ENCODE peak calls at places on chromosomes 11 and 22, in six cellular contexts. M is mammary epithelial cell, C is PC-9, S is IMR-90, T is Karpas-422, J is A549. A is an unnamed sample.

GRCh38 chr11:132620423-132620822 is 911.9 kb downstream of the OPCML start:
- DNase-seq in M (no peak), C (no peak), S (no peak), T (no peak), J (no peak), A (no peak)

GRCh38 chr22:45512363-45512762 is 9.7 kb downstream of the FBLN1 start:
- DNase-seq in M (no peak), C (no peak), S (no peak), T (no peak), J (no peak), A (no peak)

GRCh38 chr11:64327993-64328392 is 10.1 kb downstream of the PRDX5 start:
- DNase-seq in M (no peak), C (no peak), S (no peak), T (no peak), J (no peak), A (no peak)

GRCh38 chr22:37229012-37229804 is 14.9 kb downstream of the RAC2 start:
- DNase-seq in M (peak; percentile 67), C (peak; percentile 66), S (peak; percentile 87), T (no peak), J (peak; percentile 41), A (no peak)

GRCh38 chr11:65849366-65849765 is 8.6 kb downstream of the CFL1 start:
- DNase-seq in M (no peak), C (peak; percentile 31), S (no peak), T (no peak), J (no peak), A (peak; percentile 40)

GRCh38 chr11:84899740-84900139 is 727.4 kb downstream of the DLG2 start:
- DNase-seq in M (no peak), C (no peak), S (peak; percentile 5), T (no peak), J (peak; percentile 43), A (peak; percentile 87)

GRCh38 chr11:17611503-17612220 is 64.6 kb downstream of the OTOG start:
- DNase-seq in M (no peak), C (no peak), S (no peak), T (no peak), J (no peak), A (no peak)

GRCh38 chr22:45397806-45398205 is 15.6 kb downstream of the SMC1B start:
- DNase-seq in M (no peak), C (no peak), S (no peak), T (peak; percentile 56), J (peak; percentile 18), A (no peak)

GRCh38 chr22:44746836-44747519 is 5.4 kb upstream of the ARHGAP8 start:
- DNase-seq in M (no peak), C (no peak), S (peak; percentile 69), T (no peak), J (no peak), A (peak; percentile 53)

GRCh38 chr22:24521791-24522245 is 26.7 kb downstream of the UPB1 start:
- DNase-seq in M (peak; percentile 77), C (peak; percentile 58), S (peak; percentile 60), T (peak; percentile 90), J (peak; percentile 71), A (peak; percentile 91)

GRCh38 chr22:24526191-24526590 is 28.7 kb downstream of the GUCD1 start:
- DNase-seq in M (no peak), C (no peak), S (peak; percentile 17), T (no peak), J (no peak), A (no peak)

GRCh38 chr22:24525416-24526037 is 29.4 kb downstream of the GUCD1 start:
- DNase-seq in M (peak; percentile 44), C (peak; percentile 66), S (peak; percentile 65), T (peak; percentile 95), J (peak; percentile 73), A (peak; percentile 92)

GRCh38 chr22:24518774-24519485 is 23.8 kb downstream of the UPB1 start:
- DNase-seq in M (no peak), C (no peak), S (no peak), T (no peak), J (no peak), A (no peak)

GRCh38 chr22:24523873-24524272 is 28.7 kb downstream of the UPB1 start:
- DNase-seq in M (no peak), C (no peak), S (peak; percentile 59), T (no peak), J (no peak), A (no peak)
- H3K4me2 ChIP-seq in M (no peak overlapping the region), C (no peak overlapping the region), S (no peak overlapping the region), T (no peak overlapping the region), J (no peak overlapping the region), A (no peak overlapping the region)

GRCh38 chr22:40397436-40397835 is 27.0 kb downstream of the SGSM3 start:
- DNase-seq in M (no peak), C (no peak), S (peak; percentile 54), T (no peak), J (no peak), A (peak; percentile 48)
- H3K4me2 ChIP-seq in M (no peak overlapping the region), C (peak overlapping the region; percentile 81), S (no peak overlapping the region), T (no peak overlapping the region), J (no peak overlapping the region), A (no peak overlapping the region)

GRCh38 chr11:57764972-57765371 is 3.4 kb downstream of the CTNND1 start:
- DNase-seq in M (no peak), C (no peak), S (no peak), T (no peak), J (no peak), A (no peak)
- H3K4me2 ChIP-seq in M (peak overlapping the region; percentile 90), C (peak overlapping the region; percentile 87), S (peak overlapping the region; percentile 99), T (no peak overlapping the region), J (peak overlapping the region; percentile 89), A (peak overlapping the region; percentile 82)

GRCh38 chr11:43693731-43694130 is 13.2 kb downstream of the HSD17B12 start:
- DNase-seq in M (no peak), C (no peak), S (no peak), T (peak; percentile 57), J (no peak), A (no peak)
- H3K4me2 ChIP-seq in M (no peak overlapping the region), C (no peak overlapping the region), S (no peak overlapping the region), T (peak overlapping the region; percentile 65), J (no peak overlapping the region), A (no peak overlapping the region)

A was measured in GM23338.